ENCODE peak calls at places on chromosomes 3 and 15, in seven cellular contexts. V, B, U, Z, N, D and C are unnamed samples.

GRCh38 chr15:101167791-101168462 is 83.9 kb downstream of the CHSY1 start:
- DNase-seq in V (peak; percentile 77), B (peak; percentile 97), U (peak; percentile 77), Z (peak; percentile 90), N (no peak), D (peak; percentile 47), C (peak; percentile 54)

GRCh38 chr15:73972984-73973682 is 19.0 kb downstream of the STOML1 start:
- DNase-seq in V (peak; percentile 91), B (peak; percentile 73), U (peak; percentile 89), Z (peak; percentile 92), N (peak; percentile 87), D (peak; percentile 88), C (peak; percentile 92)

GRCh38 chr3:183895296-183895695 is 10.6 kb upstream of the PARL start:
- DNase-seq in V (peak; percentile 55), B (peak; percentile 55), U (no peak), Z (no peak), N (peak; percentile 20), D (no peak), C (peak; percentile 37)

GRCh38 chr3:126466886-126467610 is 8.6 kb downstream of the ZXDC start:
- DNase-seq in V (peak; percentile 1), B (no peak), U (peak; percentile 26), Z (peak; percentile 70), N (no peak), D (no peak), C (no peak)

GRCh38 chr15:87326274-87326673 is 930.3 kb downstream of the NTRK3 start:
- DNase-seq in V (no peak), B (no peak), U (no peak), Z (no peak), N (no peak), D (no peak), C (no peak)

GRCh38 chr15:87483468-87483867 is 773.1 kb downstream of the NTRK3 start:
- DNase-seq in V (no peak), B (no peak), U (no peak), Z (no peak), N (no peak), D (no peak), C (no peak)

GRCh38 chr15:87877114-87877810 is 379.3 kb downstream of the NTRK3 start:
- DNase-seq in V (peak; percentile 35), B (peak; percentile 93), U (peak; percentile 45), Z (no peak), N (no peak), D (no peak), C (peak; percentile 61)

GRCh38 chr3:116306720-116307119 is 138.6 kb downstream of the LSAMP start:
- DNase-seq in V (no peak), B (no peak), U (no peak), Z (no peak), N (no peak), D (no peak), C (no peak)

GRCh38 chr15:57403007-57403406 is 26.7 kb downstream of the CGNL1 start:
- DNase-seq in V (no peak), B (no peak), U (no peak), Z (no peak), N (no peak), D (no peak), C (no peak)

GRCh38 chr3:55166577-55167555 is 239.0 kb upstream of the LRTM1 start:
- DNase-seq in V (no peak), B (peak; percentile 57), U (no peak), Z (no peak), N (peak; percentile 83), D (no peak), C (no peak)

GRCh38 chr3:134201201-134202130 is 49.2 kb downstream of the RYK start:
- DNase-seq in V (no peak), B (peak; percentile 93), U (no peak), Z (no peak), N (no peak), D (no peak), C (no peak)

GRCh38 chr3:42713747-42714146 is 11.1 kb upstream of the HHATL start:
- DNase-seq in V (no peak), B (no peak), U (no peak), Z (no peak), N (no peak), D (no peak), C (peak; percentile 7)

GRCh38 chr15:32826685-32827084 is 108.9 kb downstream of the GREM1 start:
- DNase-seq in V (no peak), B (no peak), U (no peak), Z (no peak), N (no peak), D (no peak), C (no peak)

GRCh38 chr3:184549793-184550585 is 11.6 kb upstream of the EPHB3 start:
- DNase-seq in V (no peak), B (no peak), U (no peak), Z (peak; percentile 45), N (peak; percentile 86), D (no peak), C (peak; percentile 63)

GRCh38 chr15:83300826-83301225 is 16.4 kb upstream of the BNC1 start:
- DNase-seq in V (no peak), B (peak; percentile 42), U (no peak), Z (no peak), N (no peak), D (no peak), C (no peak)

GRCh38 chr3:123295171-123295900 is 93.6 kb downstream of the SEC22A start:
- DNase-seq in V (no peak), B (no peak), U (no peak), Z (no peak), N (no peak), D (no peak), C (no peak)

GRCh38 chr3:159787191-159787590 is 201.4 kb upstream of the IL12A start:
- DNase-seq in V (no peak), B (peak; percentile 94), U (no peak), Z (no peak), N (no peak), D (no peak), C (no peak)

GRCh38 chr15:45183001-45183400 is 4.8 kb downstream of the SHF start:
- DNase-seq in V (no peak), B (no peak), U (no peak), Z (no peak), N (no peak), D (no peak), C (no peak)

GRCh38 chr3:107969525-107969924 is 121.3 kb downstream of the CD47 start:
- DNase-seq in V (no peak), B (no peak), U (no peak), Z (no peak), N (no peak), D (no peak), C (no peak)

GRCh38 chr3:21754839-21755238 is 3.8 kb upstream of the ZNF385D start:
- DNase-seq in V (no peak), B (no peak), U (no peak), Z (no peak), N (no peak), D (no peak), C (no peak)

GRCh38 chr15:98700501-98700900 is 52.2 kb downstream of the IGF1R start:
- DNase-seq in V (no peak), B (no peak), U (no peak), Z (no peak), N (no peak), D (no peak), C (no peak)

GRCh38 chr3:194687638-194688206 is 2.0 kb downstream of the FAM43A start:
- DNase-seq in V (peak; percentile 35), B (peak; percentile 51), U (peak; percentile 77), Z (peak; percentile 95), N (peak; percentile 71), D (peak; percentile 67), C (peak; percentile 47)
- TF ChIP-seq POLR2A in V (peak; percentile 37), B (no peak), U (no peak), Z (no peak), N (no peak), D (no peak), C (no peak)

DNA sequence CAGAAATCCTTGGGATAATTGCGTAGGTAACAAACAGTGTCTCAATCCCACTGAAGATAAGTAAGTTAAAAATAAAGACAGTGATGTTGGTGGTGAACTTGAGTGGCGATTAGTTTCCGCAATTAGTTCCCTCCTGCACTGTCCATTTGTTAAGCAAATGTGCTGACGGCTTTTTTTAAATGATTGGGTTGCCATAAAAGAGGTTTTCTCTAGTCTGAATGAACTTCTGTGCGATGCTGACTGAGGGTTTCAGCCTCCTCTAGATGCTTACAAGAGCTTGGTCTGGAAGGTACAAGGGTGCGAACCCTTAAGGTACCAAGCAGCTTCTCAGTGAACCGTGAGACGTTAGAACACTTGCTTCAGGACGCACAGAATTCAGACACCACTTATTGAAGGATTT is 746 bp downstream of the MCTP2 start:
- DNase-seq in V (no peak), B (no peak), U (no peak), Z (no peak), N (peak; percentile 17), D (no peak), C (no peak)
- H3K27ac ChIP-seq in V (no peak overlapping the region), B (no peak overlapping the region), U (peak overlapping the region; percentile 81), Z (peak overlapping the region; percentile 87), N (peak overlapping the region; percentile 73), D (no peak overlapping the region), C (peak overlapping the region; percentile 16)

GRCh38 chr3:46093327-46093932 is 66.1 kb upstream of the XCR1 start:
- DNase-seq in V (no peak), B (no peak), U (no peak), Z (no peak), N (no peak), D (no peak), C (no peak)
- H3K4me1 ChIP-seq in V (peaks cover 10% of the 10 kb centered on the region), B (peaks cover 9% of the 10 kb centered on the region), U (no peaks in the 10 kb centered on the region), Z (peaks cover 100% of the 10 kb centered on the region), N (no peaks in the 10 kb centered on the region), D (no peaks in the 10 kb centered on the region), C (no peaks in the 10 kb centered on the region)

GRCh38 chr3:9395570-9396300 is 1.7 kb upstream of the SETD5 start:
- DNase-seq in V (no peak), B (no peak), U (no peak), Z (no peak), N (no peak), D (no peak), C (no peak)

GRCh38 chr3:9397331-9397910 is at the start of gene SETD5:
- DNase-seq in V (peak; percentile 99), B (peak; percentile 94), U (peak; percentile 99), Z (peak; percentile 99), N (peak; percentile 99), D (peak; percentile 98), C (peak; percentile 98)

GRCh38 chr3:9396301-9396631 is 1.1 kb upstream of the SETD5 start:
- DNase-seq in V (peak; percentile 88), B (peak; percentile 96), U (no peak), Z (no peak), N (peak; percentile 89), D (no peak), C (peak; percentile 94)

GRCh38 chr3:9397911-9398714 is 698 bp downstream of the SETD5 start:
- DNase-seq in V (peak; percentile 57), B (peak; percentile 29), U (peak; percentile 48), Z (peak; percentile 94), N (peak; percentile 55), D (peak; percentile 47), C (peak; percentile 53)

DNA sequence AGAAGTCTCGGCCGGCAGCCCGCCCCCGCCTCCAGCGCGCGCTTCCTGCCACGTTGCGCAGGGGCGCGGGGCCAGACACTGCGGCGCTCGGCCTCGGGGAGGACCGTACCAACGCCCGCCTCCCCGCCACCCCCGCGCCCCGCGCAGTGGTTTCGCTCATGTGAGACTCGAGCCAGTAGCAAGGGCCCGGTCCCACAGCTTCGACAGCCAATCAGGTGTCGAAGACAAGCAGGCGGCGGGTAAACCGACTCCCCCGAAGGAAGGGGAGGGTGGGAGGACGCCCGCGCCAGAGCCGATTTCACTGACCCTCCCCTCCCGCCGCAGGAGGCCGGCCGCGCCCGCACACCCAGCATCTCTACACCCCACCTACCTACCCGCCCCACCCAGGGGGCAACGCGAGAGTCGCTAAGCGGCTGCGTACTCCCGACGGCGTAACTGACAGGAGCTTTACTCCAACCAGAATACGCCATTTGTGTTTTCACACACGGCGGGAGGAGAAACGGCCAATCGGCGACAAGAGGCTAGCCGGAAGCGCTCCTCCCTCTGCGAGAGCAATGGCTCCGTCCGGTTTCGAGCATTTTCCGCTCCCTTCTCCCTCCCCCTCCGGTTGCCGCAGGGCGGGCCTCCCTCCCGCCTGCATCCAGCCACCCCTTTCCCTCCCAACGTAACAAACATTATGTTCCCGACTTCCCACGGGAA is 634 bp upstream of the SETD5 start:
- DNase-seq in V (peak; percentile 99), B (peak; percentile 100), U (peak; percentile 98), Z (peak; percentile 100), N (peak; percentile 98), D (peak; percentile 99), C (peak; percentile 98)
- TF ChIP-seq POLR2A in V (peak; percentile 46), B (peak; percentile 98), U (no peak), Z (no peak), N (no peak), D (no peak), C (peak; percentile 25)